ENCODE peak calls at places on chromosomes 13 and 19, in six cellular contexts. B is HCT116, I is H1, W is SK-N-SH, E is K562, T is HepG2. Z is an unnamed sample.

GRCh38 chr19:29560313-29561075 is 34.7 kb downstream of the VSTM2B start:
- DNase-seq in W (no peak), I (no peak), B (no peak), T (no peak), E (no peak), Z (no peak)

GRCh38 chr19:39195755-39196154 is 1.0 kb upstream of the NCCRP1 start:
- DNase-seq in I (no peak), E (no peak), W (no peak), T (no peak), B (no peak), Z (peak; percentile 58)

GRCh38 chr13:51230473-51231105 is 8.4 kb downstream of the FAM124A start:
- DNase-seq in W (no peak), E (no peak), T (no peak), B (no peak), I (no peak), Z (no peak)

GRCh38 chr13:21663197-21663596 is 7.7 kb upstream of the FGF9 start:
- DNase-seq in I (no peak), W (no peak), T (peak; percentile 53), E (no peak), B (no peak), Z (no peak)

GRCh38 chr19:1856698-1857603 is 6.4 kb downstream of the KLF16 start:
- DNase-seq in T (peak; percentile 77), W (peak; percentile 54), I (no peak), E (peak; percentile 95), B (no peak), Z (peak; percentile 62)

GRCh38 chr13:46469064-46469463 is 82.0 kb upstream of the RUBCNL start:
- DNase-seq in I (no peak), W (peak; percentile 48), E (no peak), T (no peak), B (no peak), Z (no peak)

GRCh38 chr19:35712910-35713845 is 4.6 kb upstream of the KMT2B start:
- DNase-seq in W (no peak), T (no peak), E (peak; percentile 37), I (no peak), B (no peak), Z (no peak)

GRCh38 chr13:73168226-73168992 is 109.6 kb downstream of the KLF5 start:
- DNase-seq in W (no peak), T (no peak), I (no peak), B (no peak), E (no peak), Z (no peak)

GRCh38 chr13:84896128-84896527 is 903.1 kb downstream of the SLITRK6 start:
- DNase-seq in I (no peak), T (peak; percentile 52), B (peak; percentile 45), W (peak; percentile 51), E (peak; percentile 55), Z (peak; percentile 70)

GRCh38 chr13:31747966-31748365 is 8.6 kb downstream of the RXFP2 start:
- DNase-seq in W (no peak), I (no peak), T (no peak), B (no peak), E (no peak), Z (no peak)

GRCh38 chr19:14954071-14954655 is 12.9 kb downstream of the OR7C2 start:
- DNase-seq in T (no peak), I (no peak), E (peak; percentile 54), B (no peak), W (no peak), Z (peak; percentile 45)

GRCh38 chr13:102405499-102406079 is 3.7 kb upstream of the FGF14 start:
- DNase-seq in I (no peak), T (no peak), E (no peak), W (no peak), B (no peak), Z (no peak)

GRCh38 chr19:41754596-41754995 is 734 bp upstream of the CEACAM6 start:
- DNase-seq in I (no peak), E (no peak), B (no peak), T (no peak), W (no peak), Z (no peak)
- TF ChIP-seq JUND in I (no peak), E (no peak), B (no peak), T (no peak), W (no peak), Z (no peak)

DNA sequence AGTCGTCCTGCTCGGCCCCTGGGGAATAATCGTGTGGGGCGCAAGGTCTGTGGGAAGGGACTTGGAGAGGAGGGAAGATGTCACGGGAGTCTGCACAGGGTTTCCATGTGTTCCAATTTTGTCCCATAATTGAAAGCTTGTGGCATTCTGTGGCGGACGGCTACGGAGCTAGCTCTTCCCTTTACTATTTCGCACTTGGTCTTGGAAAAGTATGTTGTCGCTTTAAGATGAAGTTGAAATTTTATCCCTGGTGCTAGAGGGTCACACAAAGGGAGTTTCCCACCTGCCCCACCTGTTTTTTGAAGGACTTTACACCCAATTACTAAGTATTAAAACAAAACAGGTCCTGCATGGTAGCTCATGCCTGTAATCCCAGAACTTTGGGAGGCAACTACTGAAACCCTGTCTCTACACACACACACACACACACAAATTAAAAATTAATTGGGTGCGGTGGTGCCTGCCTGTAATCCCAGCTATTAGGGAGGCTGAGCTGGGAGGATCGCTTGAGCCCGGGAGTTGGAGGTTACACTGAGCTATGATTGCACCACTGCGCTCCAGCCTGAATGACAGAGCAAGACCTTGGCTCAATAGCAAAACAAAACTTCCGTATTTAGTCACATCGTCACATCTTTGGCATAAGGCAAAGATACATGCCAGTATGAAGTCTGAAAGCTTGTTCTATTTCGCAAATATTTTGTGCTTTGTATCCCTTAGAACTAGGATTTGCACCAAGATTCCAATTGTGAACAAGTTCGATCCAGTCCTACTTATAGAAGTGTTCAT is 1.0 kb upstream of the TPT1 start:
- DNase-seq in I (no peak), E (peak; percentile 47), B (no peak), W (peak; percentile 71), T (no peak), Z (peak; percentile 10)
- TF ChIP-seq JUND in I (no peak), E (no peak), B (no peak), W (no peak), T (no peak), Z (no peak)

DNA sequence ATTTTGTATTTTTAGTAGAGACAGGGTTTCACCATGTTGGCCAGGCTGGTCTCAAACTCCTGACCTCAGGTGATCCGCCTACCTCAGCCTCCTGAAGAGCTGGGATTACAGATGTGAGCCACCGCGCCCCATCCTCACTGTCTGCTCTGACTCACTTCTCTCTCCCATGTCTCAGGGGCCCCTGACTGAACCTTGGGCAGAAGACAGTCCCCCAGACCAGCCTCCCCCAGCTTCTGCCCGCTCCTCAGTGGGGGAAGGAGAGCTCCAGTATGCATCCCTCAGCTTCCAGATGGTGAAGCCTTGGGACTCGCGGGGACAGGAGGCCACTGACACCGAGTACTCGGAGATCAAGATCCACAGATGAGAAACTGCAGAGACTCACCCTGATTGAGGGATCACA is 5.0 kb downstream of the SIGLEC9 start:
- DNase-seq in E (no peak), B (no peak), I (no peak), W (no peak), T (no peak), Z (no peak)
- TF ChIP-seq JUND in E (no peak), B (no peak), I (no peak), W (no peak), T (no peak), Z (no peak)

GRCh38 chr19:16232127-16232526 is 34.4 kb downstream of the AP1M1 start:
- DNase-seq in E (no peak), W (no peak), I (no peak), T (no peak), B (no peak), Z (no peak)
- TF ChIP-seq JUND in E (no peak), W (no peak), I (no peak), T (no peak), B (no peak), Z (no peak)

GRCh38 chr19:45164577-45165335 is 4.0 kb upstream of the NKPD1 start:
- DNase-seq in T (peak; percentile 79), I (peak; percentile 50), W (no peak), E (peak; percentile 54), B (peak; percentile 83), Z (peak; percentile 82)
- TF ChIP-seq JUND in T (no peak), I (no peak), W (no peak), E (no peak), B (no peak), Z (no peak)

GRCh38 chr19:50830266-50831025 is 2.9 kb downstream of the KLK15 start:
- DNase-seq in B (no peak), T (no peak), I (no peak), E (no peak), W (peak; percentile 57), Z (no peak)

GRCh38 chr19:50832666-50833065 is 708 bp downstream of the KLK15 start:
- DNase-seq in E (no peak), T (no peak), I (no peak), W (no peak), B (no peak), Z (no peak)

GRCh38 chr19:50831026-50831396 is 2.4 kb downstream of the KLK15 start:
- DNase-seq in E (no peak), T (no peak), I (no peak), B (no peak), W (no peak), Z (no peak)

GRCh38 chr19:50827476-50827875 is 3.9 kb upstream of the KLK1 start:
- DNase-seq in B (no peak), E (no peak), W (no peak), I (no peak), T (no peak), Z (no peak)

DNA sequence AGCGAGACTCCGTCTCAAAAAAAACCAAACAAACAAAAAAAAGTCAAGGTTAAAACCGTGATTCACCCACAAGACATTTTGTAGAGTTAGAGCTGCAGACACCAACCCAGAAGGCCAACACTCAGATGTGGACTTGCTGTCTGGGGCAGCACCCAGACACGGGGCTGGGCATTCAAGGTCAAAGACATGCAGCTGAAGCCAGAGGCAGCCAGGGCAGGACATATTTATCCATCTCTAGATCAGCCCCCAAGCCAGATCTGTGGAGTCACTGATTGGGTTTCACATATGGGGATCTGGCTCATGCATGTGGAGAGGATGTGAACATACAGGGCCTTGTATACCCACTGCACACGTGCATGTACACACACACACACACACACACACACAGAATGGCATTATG is 3.6 kb downstream of the KLK15 start:
- DNase-seq in W (peak; percentile 70), T (no peak), E (no peak), B (no peak), I (no peak), Z (no peak)
- TF ChIP-seq JUND in W (no peak), T (no peak), E (no peak), B (no peak), I (no peak), Z (no peak)

DNA sequence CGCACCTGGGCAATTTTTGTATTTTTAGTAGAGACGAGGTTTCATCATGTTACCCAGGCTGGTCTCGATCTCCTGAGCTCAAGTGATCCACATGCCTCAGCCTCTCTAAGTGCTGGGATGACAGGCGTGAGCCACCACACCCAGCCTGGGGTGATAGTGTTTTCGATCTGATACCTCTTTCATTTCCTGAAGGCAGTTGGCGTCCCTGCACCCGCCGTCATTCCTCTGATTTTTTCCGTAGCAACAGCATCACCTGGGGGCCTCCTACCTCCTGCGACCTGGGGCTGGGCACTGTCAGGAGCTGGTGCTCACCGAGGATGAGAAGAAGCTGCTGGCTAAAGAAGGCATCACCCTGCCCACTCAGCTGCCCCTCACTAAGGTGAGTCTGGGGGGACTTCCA is 10.8 kb downstream of the CREB3L3 start:
- DNase-seq in T (no peak), W (no peak), E (no peak), I (no peak), B (no peak), Z (no peak)
- TF ChIP-seq JUND in T (no peak), W (no peak), E (no peak), I (no peak), B (no peak), Z (no peak)

Z was measured in T47D.